ENCODE peak calls at places on chromosome 15, in four cellular contexts. X, T, Q and P are unnamed samples.
A peak's percentile ranks its signal among the peaks of the same experiment; 100 is the strongest.

GRCh38 chr15:53530762-53531161 is 228.7 kb downstream of the WDR72 start:
- DNase-seq in X (no peak), T (no peak), Q (no peak), P (no peak)

GRCh38 chr15:37098468-37099320 is 1.7 kb downstream of the MEIS2 start:
- DNase-seq in X (peak; percentile 43), T (no peak), Q (peak; percentile 14), P (peak; percentile 35)

GRCh38 chr15:80562033-80562432 is 133.1 kb upstream of the ABHD17C start:
- DNase-seq in X (no peak), T (no peak), Q (no peak), P (peak; percentile 17)

GRCh38 chr15:96463376-96463775 is 132.9 kb downstream of the NR2F2 start:
- DNase-seq in X (no peak), T (no peak), Q (no peak), P (no peak)

GRCh38 chr15:23467110-23467600 is 20.1 kb upstream of the GOLGA6L2 start:
- DNase-seq in X (peak; percentile 7), T (peak; percentile 23), Q (peak; percentile 65), P (peak; percentile 11)

GRCh38 chr15:64090527-64090926 is 3.1 kb downstream of the CIAO2A start:
- DNase-seq in X (no peak), T (no peak), Q (no peak), P (no peak)

GRCh38 chr15:67361100-67361499 is 106.5 kb downstream of the IQCH start:
- DNase-seq in X (no peak), T (no peak), Q (no peak), P (no peak)

GRCh38 chr15:59976480-59976879 is 27.6 kb upstream of the FOXB1 start:
- DNase-seq in X (no peak), T (no peak), Q (no peak), P (no peak)

GRCh38 chr15:29938701-29939340 is 116.6 kb upstream of the TJP1 start:
- DNase-seq in X (no peak), T (peak; percentile 10), Q (no peak), P (peak; percentile 37)

GRCh38 chr15:37014566-37014965 is 85.8 kb downstream of the MEIS2 start:
- DNase-seq in X (no peak), T (no peak), Q (no peak), P (no peak)

GRCh38 chr15:33243869-33244268 is 49.4 kb upstream of the FMN1 start:
- DNase-seq in X (no peak), T (peak; percentile 44), Q (peak; percentile 86), P (peak; percentile 44)

GRCh38 chr15:39381517-39381916 is 199.4 kb upstream of the THBS1 start:
- DNase-seq in X (no peak), T (no peak), Q (no peak), P (no peak)

GRCh38 chr15:60038111-60038521 is 34.0 kb downstream of the FOXB1 start:
- DNase-seq in X (no peak), T (no peak), Q (no peak), P (no peak)

GRCh38 chr15:48149858-48150257 is 28.2 kb downstream of the MYEF2 start:
- DNase-seq in X (no peak), T (no peak), Q (no peak), P (peak; percentile 83)

GRCh38 chr15:82551646-82552247 is 11.5 kb upstream of the RPS17 start:
- DNase-seq in X (no peak), T (no peak), Q (no peak), P (no peak)

GRCh38 chr15:24075420-24076089 is 388.4 kb upstream of the NDN start:
- DNase-seq in X (no peak), T (no peak), Q (no peak), P (no peak)

GRCh38 chr15:67101981-67102929 is 36.9 kb downstream of the SMAD3 start:
- DNase-seq in X (no peak), T (no peak), Q (no peak), P (peak; percentile 87)

GRCh38 chr15:74837482-74837881 is 5.5 kb downstream of the ULK3 start:
- DNase-seq in X (no peak), T (no peak), Q (no peak), P (no peak)
- TF ChIP-seq CEBPB in X (no peak), T (no peak), Q (no peak), P (no peak)

GRCh38 chr15:75694241-75695182 is 18.1 kb downstream of the CSPG4 start:
- DNase-seq in X (peak; percentile 91), T (peak; percentile 35), Q (peak; percentile 60), P (peak; percentile 99)
- TF ChIP-seq MAFK in X (peak; percentile 48), T (no peak), Q (peak; percentile 64), P (peak; percentile 78)

GRCh38 chr15:88533376-88533775 is 13.1 kb downstream of the DET1 start:
- DNase-seq in X (no peak), T (no peak), Q (no peak), P (no peak)

GRCh38 chr15:88537591-88538317 is 8.7 kb downstream of the DET1 start:
- DNase-seq in X (no peak), T (no peak), Q (no peak), P (no peak)

GRCh38 chr15:88539441-88539840 is 7.0 kb downstream of the DET1 start:
- DNase-seq in X (no peak), T (no peak), Q (peak; percentile 47), P (no peak)

GRCh38 chr15:88535100-88535499 is 11.4 kb downstream of the DET1 start:
- DNase-seq in X (no peak), T (no peak), Q (no peak), P (peak; percentile 41)

DNA sequence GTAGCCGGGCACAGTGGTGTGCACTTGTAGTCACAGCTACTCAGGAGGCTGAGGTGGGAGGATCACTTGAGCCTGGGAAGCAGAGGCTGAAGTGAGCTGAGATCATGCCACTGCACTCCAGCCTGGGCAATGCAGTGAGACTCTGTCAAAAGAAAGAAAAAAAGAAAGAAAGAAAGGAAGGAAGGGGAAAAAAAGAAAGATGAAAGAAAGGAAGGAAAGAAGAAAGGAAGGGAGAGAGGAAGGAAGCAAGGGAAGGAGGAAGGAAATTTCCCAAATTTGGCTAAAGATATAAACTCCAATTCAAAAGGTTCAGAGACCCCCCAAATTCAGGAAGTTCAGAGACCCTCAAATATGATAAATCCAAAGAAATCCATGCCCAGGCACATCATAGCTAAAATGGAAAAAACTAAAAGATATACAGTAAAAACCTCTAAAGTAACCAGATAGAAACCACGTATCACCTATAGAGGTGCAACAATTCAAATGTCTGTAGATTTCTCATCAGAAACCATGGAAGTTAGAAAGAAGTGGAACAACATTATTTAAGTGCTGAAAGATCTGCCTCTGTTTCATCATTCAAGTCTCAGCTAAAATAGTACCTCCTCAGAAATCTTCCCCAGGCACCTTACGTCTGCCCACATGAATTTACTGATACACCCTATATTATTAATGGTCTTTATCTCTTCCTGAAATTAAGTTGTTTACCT is 10.7 kb downstream of the DET1 start:
- DNase-seq in X (no peak), T (no peak), Q (no peak), P (no peak)
- TF ChIP-seq CEBPB in X (no peak), T (no peak), Q (no peak), P (no peak)

DNA sequence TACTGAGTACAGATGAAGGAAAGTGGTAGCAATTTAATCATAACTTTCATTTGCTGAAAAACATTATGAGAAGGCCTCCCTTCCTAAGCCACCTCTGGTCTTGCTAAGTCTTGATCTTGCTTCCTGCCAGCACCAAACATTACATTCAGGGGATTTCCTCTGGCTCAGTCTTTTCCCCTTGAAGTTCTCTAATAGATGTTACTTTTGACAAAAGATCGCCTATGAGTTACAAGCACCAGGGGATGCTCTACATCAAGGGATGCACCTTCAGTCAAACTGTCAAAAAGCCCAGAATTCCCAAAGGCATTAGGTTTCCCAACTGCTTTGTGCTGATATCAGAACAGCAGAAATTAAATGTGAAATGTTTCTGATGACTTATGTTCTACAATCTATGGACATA is 47.3 kb downstream of the AQP9 start:
- DNase-seq in X (no peak), T (no peak), Q (no peak), P (no peak)
- TF ChIP-seq MAFK in X (no peak), T (no peak), Q (no peak), P (no peak)

DNA sequence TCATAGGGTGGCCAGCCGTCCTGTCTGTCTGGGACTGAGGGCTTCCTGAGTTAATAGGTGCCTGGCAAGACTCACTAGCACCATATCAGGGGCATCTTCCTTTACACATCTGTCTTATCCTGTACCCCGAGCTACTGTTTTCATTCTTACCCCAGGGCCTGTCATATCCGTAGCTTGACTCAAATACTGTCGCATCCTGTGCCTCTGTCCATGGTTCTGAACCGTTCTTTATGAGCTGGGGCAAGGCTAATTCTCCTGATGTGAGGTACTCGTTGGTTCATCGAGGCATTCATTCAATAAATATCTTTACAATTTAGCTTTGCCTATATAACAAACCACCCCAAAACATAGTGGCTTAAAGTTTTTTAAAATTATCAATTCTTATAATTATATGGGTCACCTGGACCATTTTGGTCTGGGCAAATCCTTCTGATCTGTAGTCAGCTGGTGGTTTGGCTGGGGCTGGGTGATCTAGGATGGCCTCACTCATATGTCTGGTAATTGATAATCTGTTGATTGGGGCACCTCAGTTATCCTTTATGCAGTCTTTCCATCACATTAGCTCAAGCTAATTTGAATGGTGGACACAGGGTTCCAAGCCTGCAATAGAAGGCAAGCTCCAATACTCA is 121.2 kb downstream of the TLE3 start:
- DNase-seq in X (peak; percentile 41), T (peak; percentile 21), Q (peak; percentile 35), P (peak; percentile 41)
- TF ChIP-seq CEBPB in X (no peak), T (no peak), Q (no peak), P (no peak)

DNA sequence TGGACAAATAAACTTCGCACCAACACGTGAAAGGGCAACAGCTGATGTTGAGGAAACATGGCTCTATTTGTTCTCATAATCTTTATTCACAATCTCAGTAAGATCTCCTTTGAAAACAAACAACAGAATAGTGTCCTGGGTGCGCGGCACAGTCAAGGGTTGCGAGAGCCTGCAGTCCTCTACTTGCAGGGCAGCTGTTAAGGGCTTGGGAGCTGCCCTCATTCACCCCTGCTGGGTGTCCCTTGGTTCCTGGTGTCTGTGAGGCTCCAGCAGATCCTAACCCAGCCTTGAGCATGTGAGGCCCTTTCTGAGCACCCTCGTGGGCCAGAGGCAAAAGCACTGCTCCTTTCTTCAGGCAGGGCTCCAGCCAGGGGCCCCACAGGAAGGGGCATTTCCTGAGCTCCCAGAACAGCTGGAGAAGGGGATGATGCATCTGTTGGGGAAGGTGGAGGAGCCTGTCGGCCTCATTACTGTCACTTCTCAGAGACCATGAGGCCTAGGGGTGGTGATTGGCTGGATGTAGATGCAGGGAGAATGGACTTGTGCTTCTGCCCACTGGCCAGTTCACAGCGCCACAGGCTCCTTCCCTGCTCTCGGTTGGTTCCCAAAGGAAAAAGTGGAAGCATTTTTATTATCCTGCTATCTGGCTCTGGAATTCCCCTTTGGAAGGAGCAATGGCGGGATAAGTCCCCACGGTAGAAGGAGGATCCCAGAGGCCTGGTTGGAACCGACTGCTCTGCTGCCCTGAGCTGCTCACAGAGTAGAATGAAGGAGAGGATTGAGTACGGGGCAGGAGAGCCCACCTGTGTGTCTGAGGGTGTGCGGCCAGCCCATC is 51.9 kb upstream of the KLF13 start:
- DNase-seq in X (no peak), T (peak; percentile 40), Q (no peak), P (peak; percentile 3)
- TF ChIP-seq MAFK in X (no peak), T (no peak), Q (no peak), P (no peak)